ENCODE peak calls at places on chromosomes 12 and 14, in six cellular contexts. O is PC-9, I is AG10803, A is mammary epithelial cell, K is spleen, Q is IMR-90. J is an unnamed sample.

GRCh38 chr12:65881965-65882413 is 57.7 kb downstream of the HMGA2 start:
- DNase-seq in Q (peak; percentile 38), A (no peak), O (no peak), K (peak; percentile 89), I (peak; percentile 80), J (peak; percentile 70)

GRCh38 chr12:57340104-57340503 is 89.1 kb upstream of the STAC3 start:
- DNase-seq in A (no peak), I (peak; percentile 56), O (no peak), Q (peak; percentile 87), K (no peak), J (peak; percentile 79)

GRCh38 chr14:37482428-37482827 is 112.6 kb downstream of the FOXA1 start:
- DNase-seq in K (no peak), I (no peak), O (no peak), A (no peak), Q (no peak), J (no peak)

GRCh38 chr12:62594771-62595170 is 128.1 kb downstream of the MON2 start:
- DNase-seq in A (no peak), Q (no peak), O (no peak), K (no peak), I (no peak), J (no peak)

GRCh38 chr12:69433653-69434052 is 36.5 kb upstream of the FRS2 start:
- DNase-seq in O (no peak), I (no peak), A (no peak), K (no peak), Q (no peak), J (no peak)

GRCh38 chr12:71011261-71011660 is 90.7 kb upstream of the PTPRR start:
- DNase-seq in O (no peak), K (no peak), A (no peak), Q (no peak), I (peak; percentile 6), J (peak; percentile 83)

GRCh38 chr14:23766737-23767401 is 130.7 kb downstream of the DHRS2 start:
- DNase-seq in I (no peak), O (no peak), K (no peak), Q (no peak), A (no peak), J (no peak)

GRCh38 chr12:77118696-77119095 is 53.3 kb upstream of the E2F7 start:
- DNase-seq in K (no peak), A (no peak), O (no peak), Q (peak; percentile 53), I (no peak), J (peak; percentile 61)

GRCh38 chr12:89153341-89153740 is 199.0 kb downstream of the DUSP6 start:
- DNase-seq in K (no peak), I (peak; percentile 72), Q (no peak), O (no peak), A (no peak), J (no peak)

GRCh38 chr12:96811083-96811482 is 96.0 kb upstream of the NEDD1 start:
- DNase-seq in K (no peak), O (peak; percentile 4), A (peak; percentile 73), Q (peak; percentile 85), I (peak; percentile 52), J (peak; percentile 60)

GRCh38 chr12:51821423-51822260 is 26.9 kb downstream of the FIGNL2 start:
- DNase-seq in Q (no peak), O (no peak), K (peak; percentile 84), I (no peak), A (no peak), J (no peak)

GRCh38 chr14:35347323-35348043 is 55.3 kb downstream of the PSMA6 start:
- DNase-seq in I (no peak), O (no peak), K (no peak), Q (no peak), A (no peak), J (no peak)

GRCh38 chr12:104680070-104680469 is 223.3 kb downstream of the CHST11 start:
- DNase-seq in A (no peak), Q (peak; percentile 22), I (no peak), O (no peak), K (no peak), J (no peak)

GRCh38 chr14:49972840-49973239 is 80.0 kb downstream of the ARF6 start:
- DNase-seq in O (peak; percentile 78), Q (peak; percentile 92), A (peak; percentile 89), K (no peak), I (peak; percentile 83), J (peak; percentile 91)

GRCh38 chr14:80981156-80981555 is 25.7 kb downstream of the TSHR start:
- DNase-seq in Q (no peak), K (no peak), O (no peak), A (no peak), I (no peak), J (no peak)

GRCh38 chr14:100649173-100649519 is 61.9 kb upstream of the BEGAIN start:
- DNase-seq in A (no peak), K (no peak), Q (peak; percentile 78), I (peak; percentile 22), O (no peak), J (peak; percentile 35)

GRCh38 chr14:92551066-92551841 is 37.7 kb downstream of the RIN3 start:
- DNase-seq in A (no peak), Q (no peak), I (no peak), K (no peak), O (no peak), J (no peak)

GRCh38 chr12:123250471-123251383 is 17.5 kb downstream of the MTRFR start:
- DNase-seq in O (peak; percentile 93), K (peak; percentile 54), Q (no peak), A (peak; percentile 92), I (no peak), J (no peak)

DNA sequence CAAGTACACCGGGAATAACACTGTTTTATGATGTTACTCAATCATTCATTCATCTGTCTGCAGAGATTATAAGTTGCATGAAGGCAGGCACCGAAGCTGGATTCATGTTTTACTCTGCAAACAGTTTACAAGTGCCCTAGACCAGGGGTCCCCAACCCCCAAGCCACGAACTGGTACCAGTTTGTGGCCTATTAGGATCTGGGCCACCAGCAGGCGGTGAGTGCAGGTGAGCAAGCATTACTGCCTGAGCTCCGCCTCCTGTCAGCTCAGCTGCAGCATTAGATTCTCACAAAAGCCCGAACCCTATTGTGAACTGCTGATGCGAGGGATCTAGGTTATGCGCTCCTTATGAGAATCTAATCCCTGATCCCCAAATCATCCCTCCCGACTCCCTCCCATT is 38.1 kb upstream of the PLXNC1 start:
- DNase-seq in Q (no peak), K (no peak), I (no peak), O (no peak), A (no peak), J (no peak)
- TF ChIP-seq CTCF in Q (no peak), K (no peak), I (no peak), O (no peak), A (no peak), J (no peak)

GRCh38 chr14:68814376-68815287 is 21.8 kb upstream of the ZFP36L1 start:
- DNase-seq in O (peak; percentile 22), K (peak; percentile 88), Q (peak; percentile 68), A (peak; percentile 11), I (peak; percentile 58), J (peak; percentile 51)

GRCh38 chr14:68817513-68818212 is 24.8 kb upstream of the ZFP36L1 start:
- DNase-seq in A (no peak), O (no peak), I (no peak), K (no peak), Q (no peak), J (no peak)

GRCh38 chr14:68816183-68816942 is 23.5 kb upstream of the ZFP36L1 start:
- DNase-seq in Q (peak; percentile 86), A (peak; percentile 82), I (peak; percentile 90), K (peak; percentile 99), O (peak; percentile 92), J (peak; percentile 86)

GRCh38 chr14:68816943-68817430 is 24.1 kb upstream of the ZFP36L1 start:
- DNase-seq in A (no peak), O (no peak), I (no peak), Q (no peak), K (no peak), J (no peak)

DNA sequence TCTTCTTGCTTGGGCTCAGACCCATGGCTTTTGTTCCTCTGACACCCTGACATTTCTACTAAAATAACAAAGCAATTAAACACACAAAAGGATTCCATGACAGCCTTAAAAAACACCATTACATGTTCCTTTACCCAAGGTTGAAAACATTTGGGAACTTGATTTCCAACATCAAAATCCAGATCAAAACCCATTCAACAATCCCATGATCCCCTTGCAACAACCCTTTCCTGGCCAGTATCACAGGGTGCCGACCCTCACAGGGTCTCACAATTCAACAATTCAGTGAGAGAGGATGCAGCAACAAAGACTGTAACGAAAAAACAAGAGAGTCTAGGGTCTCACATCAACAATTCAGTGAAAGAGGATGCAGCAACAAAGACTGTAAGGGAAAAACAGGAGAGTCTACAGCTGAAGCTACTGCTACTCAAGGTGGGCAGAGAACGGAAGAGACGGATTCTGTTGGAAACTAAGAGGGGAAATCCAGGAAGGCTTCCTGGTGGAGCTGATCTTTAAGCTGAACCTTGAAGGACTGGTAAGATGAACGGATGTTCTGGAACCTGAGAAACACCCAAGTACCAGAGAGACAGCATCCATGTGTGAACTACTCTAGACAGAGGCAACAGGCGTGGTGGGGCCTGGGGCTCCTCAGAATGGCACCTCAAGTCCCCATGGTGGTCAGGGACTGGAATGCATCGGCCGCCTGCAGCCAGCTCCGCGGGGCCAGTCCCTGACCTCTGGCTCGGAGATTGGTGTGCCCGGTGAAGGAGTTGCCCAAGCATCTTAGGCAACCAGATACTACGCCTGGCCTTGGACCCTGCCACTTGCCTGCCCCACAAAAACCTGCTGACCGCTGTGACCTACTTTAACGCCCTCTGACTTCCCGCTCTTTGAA is 22.7 kb upstream of the ZFP36L1 start:
- DNase-seq in A (no peak), Q (no peak), I (no peak), O (no peak), K (peak; percentile 87), J (no peak)
- H3K4me3 ChIP-seq in A (peak overlapping the region; percentile 54), Q (peak overlapping the region; percentile 12), I (peak overlapping the region; percentile 51), O (peak overlapping the region; percentile 57), K (peak overlapping the region; percentile 71), J (peak overlapping the region; percentile 2)

DNA sequence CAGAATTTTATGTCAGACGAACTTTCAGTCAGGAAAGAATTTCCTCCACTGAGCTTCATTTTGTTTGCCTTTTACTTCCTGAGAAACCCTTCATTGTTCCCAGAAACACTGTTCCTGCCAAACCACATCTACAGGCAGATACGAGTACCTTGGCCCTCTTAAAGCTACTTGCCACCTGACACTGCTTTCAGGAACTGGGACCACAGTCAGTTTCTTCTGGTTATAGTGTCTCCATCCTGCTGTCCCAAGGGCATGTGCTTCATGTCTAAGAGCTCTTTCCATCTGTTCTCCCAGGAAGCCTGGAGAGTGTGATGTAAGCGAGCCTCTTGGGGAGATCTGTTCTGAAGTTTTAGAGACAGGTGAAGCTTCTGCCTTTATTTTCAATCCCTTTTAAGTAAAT is 161.7 kb upstream of the PLEKHA5 start:
- DNase-seq in I (no peak), K (no peak), Q (no peak), A (peak; percentile 30), O (no peak), J (no peak)
- TF ChIP-seq CTCF in I (no peak), K (no peak), Q (no peak), A (no peak), O (no peak), J (no peak)

GRCh38 chr14:104974665-104975390 is 3.3 kb downstream of the AHNAK2 start:
- DNase-seq in K (peak; percentile 72), Q (no peak), I (no peak), O (no peak), A (no peak), J (no peak)

GRCh38 chr14:104974146-104974541 is 4.0 kb downstream of the AHNAK2 start:
- DNase-seq in O (no peak), I (no peak), K (peak; percentile 67), Q (no peak), A (peak; percentile 12), J (no peak)

GRCh38 chr14:104977008-104977680 is 1.0 kb downstream of the AHNAK2 start:
- DNase-seq in O (no peak), A (peak; percentile 26), Q (no peak), K (peak; percentile 75), I (no peak), J (no peak)

GRCh38 chr14:104976198-104977007 is 1.8 kb downstream of the AHNAK2 start:
- DNase-seq in Q (peak; percentile 72), A (peak; percentile 86), K (peak; percentile 96), O (peak; percentile 86), I (peak; percentile 73), J (peak; percentile 76)

GRCh38 chr14:104975481-104976197 is 2.5 kb downstream of the AHNAK2 start:
- DNase-seq in A (no peak), O (no peak), K (peak; percentile 77), Q (no peak), I (no peak), J (no peak)
- H3K4me3 ChIP-seq in A (peak overlapping the region; percentile 79), O (no peak overlapping the region), K (peak overlapping the region; percentile 22), Q (no peak overlapping the region), I (no peak overlapping the region), J (no peak overlapping the region)

J was measured in fibroblast of mammary gland.